ENCODE peak calls at places on chromosome 2, in nine cellular contexts. A is cardiac muscle cell; M is brain microvascular endothelial cell; G is CD8-positive, alpha-beta T cell; U is adrenal gland; T is prostate gland; D is heart right ventricle; L is ovary; E is IMR-90. B is an unnamed sample.

GRCh38 chr2:181196401-181196800 is 216.0 kb downstream of the UBE2E3 start:
- DNase-seq in A (no peak), M (no peak), G (no peak), U (no peak), T (no peak), D (no peak), L (no peak), E (no peak), B (no peak)

GRCh38 chr2:126900646-126901319 is 2.1 kb downstream of the TEX51 start:
- DNase-seq in A (no peak), M (no peak), G (no peak), U (no peak), T (no peak), D (no peak), L (no peak), E (no peak), B (no peak)

GRCh38 chr2:118319271-118319684 is 231.0 kb downstream of the INSIG2 start:
- DNase-seq in A (no peak), M (no peak), G (no peak), U (no peak), T (no peak), D (no peak), L (no peak), E (no peak), B (no peak)

GRCh38 chr2:75055307-75055819 is 96.9 kb downstream of the POLE4 start:
- DNase-seq in A (peak; percentile 12), M (no peak), G (no peak), U (no peak), T (no peak), D (no peak), L (no peak), E (no peak), B (no peak)

GRCh38 chr2:100409975-100410647 is 7.4 kb downstream of the CHST10 start:
- DNase-seq in A (peak; percentile 41), M (no peak), G (no peak), U (no peak), T (no peak), D (no peak), L (no peak), E (no peak), B (no peak)

GRCh38 chr2:106142683-106143082 is 51.4 kb downstream of the UXS1 start:
- DNase-seq in A (no peak), M (no peak), G (no peak), U (no peak), T (no peak), D (no peak), L (no peak), E (peak; percentile 35), B (no peak)

GRCh38 chr2:100222844-100223243 is 80.5 kb upstream of the AFF3 start:
- DNase-seq in A (no peak), M (no peak), G (no peak), U (no peak), T (no peak), D (no peak), L (no peak), E (no peak), B (no peak)

GRCh38 chr2:239379641-239380170 is 21.1 kb downstream of the HDAC4 start:
- DNase-seq in A (no peak), M (no peak), G (no peak), U (peak; percentile 17), T (no peak), D (no peak), L (no peak), E (no peak), B (peak; percentile 72)

GRCh38 chr2:234218261-234219180 is 168.0 kb downstream of the SPP2 start:
- DNase-seq in A (peak; percentile 3), M (no peak), G (no peak), U (no peak), T (no peak), D (no peak), L (no peak), E (no peak), B (no peak)

GRCh38 chr2:39696838-39697237 is 31.1 kb downstream of the TMEM178A start:
- DNase-seq in A (no peak), M (peak; percentile 74), G (no peak), U (no peak), T (no peak), D (no peak), L (no peak), E (peak; percentile 87), B (peak; percentile 65)

GRCh38 chr2:237866119-237866621 is 6.7 kb downstream of the RAMP1 start:
- DNase-seq in A (no peak), M (peak; percentile 73), G (no peak), U (no peak), T (no peak), D (no peak), L (no peak), E (peak; percentile 78), B (no peak)

GRCh38 chr2:237865623-237866041 is 6.2 kb downstream of the RAMP1 start:
- DNase-seq in A (peak; percentile 19), M (no peak), G (no peak), U (no peak), T (no peak), D (no peak), L (no peak), E (no peak), B (no peak)

GRCh38 chr2:237863659-237864029 is 4.2 kb downstream of the RAMP1 start:
- DNase-seq in A (no peak), M (no peak), G (no peak), U (no peak), T (no peak), D (no peak), L (no peak), E (no peak), B (no peak)

GRCh38 chr2:237864030-237864931 is 4.9 kb downstream of the RAMP1 start:
- DNase-seq in A (no peak), M (no peak), G (no peak), U (no peak), T (no peak), D (no peak), L (no peak), E (no peak), B (no peak)

DNA sequence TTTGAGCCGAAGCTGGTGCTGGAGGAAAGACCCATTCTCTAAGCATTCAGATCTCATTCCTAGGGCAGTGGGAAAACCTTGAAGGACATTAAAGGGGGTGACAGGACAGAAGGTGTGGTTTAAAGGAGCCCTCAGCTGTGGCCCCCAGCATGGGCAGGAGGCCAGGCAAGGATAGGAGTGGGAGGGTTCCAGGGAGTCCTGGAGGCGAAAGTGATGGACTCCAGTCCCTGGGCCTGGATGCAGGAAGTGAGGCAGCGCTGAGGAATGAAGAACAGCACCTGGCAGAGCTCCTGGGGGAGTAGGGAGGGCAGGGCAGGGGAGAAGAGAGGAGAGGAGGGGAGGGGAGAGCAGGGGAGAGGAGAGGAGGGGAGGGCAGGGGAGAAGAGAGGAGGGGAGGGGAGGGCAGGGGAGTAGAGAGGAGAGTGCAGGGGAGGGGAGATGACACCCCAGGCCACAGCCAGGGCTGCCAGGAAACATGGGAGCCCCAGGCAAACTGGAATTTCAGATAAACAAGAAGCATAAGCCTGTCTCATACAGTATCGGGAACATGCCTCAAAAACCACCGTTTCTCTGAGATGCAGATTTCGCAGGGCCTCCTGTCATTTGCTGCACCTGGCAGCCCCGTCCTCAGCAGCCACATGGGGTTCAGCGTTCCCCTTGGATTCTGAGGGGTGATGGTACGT is 5.7 kb downstream of the RAMP1 start:
- DNase-seq in A (no peak), M (no peak), G (no peak), U (no peak), T (peak; percentile 45), D (no peak), L (peak; percentile 64), E (peak; percentile 70), B (no peak)
- TF ChIP-seq CTCF in A (no peak), M (no peak), G (no peak), U (no peak), T (no peak), D (no peak), L (no peak), E (no peak), B (no peak)

GRCh38 chr2:23941644-23942043 is 1.4 kb downstream of the UBXN2A start:
- DNase-seq in A (no peak), M (no peak), G (no peak), U (no peak), T (no peak), D (no peak), L (no peak), E (no peak), B (no peak)
- H3K4me3 ChIP-seq in A (peak overlapping the region; percentile 73), M (peak overlapping the region; percentile 78), G (no peak overlapping the region), U (no peak overlapping the region), T (peak overlapping the region; percentile 91), D (no peak overlapping the region), L (no peak overlapping the region), E (peak overlapping the region; percentile 96), B (peak overlapping the region; percentile 93)

GRCh38 chr2:121351521-121352318 is 66.7 kb upstream of the TFCP2L1 start:
- DNase-seq in A (no peak), M (no peak), G (no peak), U (no peak), T (no peak), D (no peak), L (no peak), E (no peak), B (no peak)

GRCh38 chr2:121348128-121348740 is 63.2 kb upstream of the TFCP2L1 start:
- DNase-seq in A (no peak), M (no peak), G (no peak), U (no peak), T (no peak), D (no peak), L (no peak), E (no peak), B (no peak)

GRCh38 chr2:121350402-121350775 is 65.4 kb upstream of the TFCP2L1 start:
- DNase-seq in A (no peak), M (no peak), G (no peak), U (no peak), T (no peak), D (no peak), L (no peak), E (no peak), B (no peak)

GRCh38 chr2:121350884-121351283 is 65.9 kb upstream of the TFCP2L1 start:
- DNase-seq in A (no peak), M (no peak), G (no peak), U (no peak), T (no peak), D (no peak), L (no peak), E (no peak), B (no peak)

DNA sequence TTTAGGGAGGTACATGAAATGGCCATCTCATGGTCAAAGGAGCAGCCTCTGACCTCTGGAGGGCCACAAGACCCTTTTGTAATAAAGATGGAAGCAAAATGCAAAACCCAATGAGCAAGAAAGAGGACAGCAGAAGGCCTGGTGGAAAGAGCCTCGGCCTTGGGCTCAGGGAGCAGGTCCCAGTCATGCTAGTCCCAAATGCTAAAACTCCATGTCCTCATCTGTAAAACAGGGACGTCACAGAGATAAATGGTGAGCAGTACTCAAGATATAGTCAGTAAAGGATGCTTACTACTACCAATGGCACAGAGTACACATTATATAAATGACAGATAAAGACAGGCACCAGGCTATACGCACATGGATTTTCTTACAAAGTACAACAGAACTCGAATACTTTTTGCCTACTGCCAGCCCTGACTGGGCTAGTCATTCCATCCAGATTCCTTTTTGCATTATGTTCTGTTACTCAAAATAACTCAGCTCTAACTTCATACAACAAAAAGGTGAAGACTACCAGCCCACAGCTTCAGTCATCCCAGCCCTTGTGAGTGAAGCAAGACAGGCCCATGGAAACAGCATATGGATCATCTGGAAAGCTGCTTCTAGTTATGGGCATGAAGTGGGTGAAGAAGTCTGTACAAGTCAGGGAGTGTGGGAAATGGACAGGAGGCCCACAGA is 64.9 kb upstream of the TFCP2L1 start:
- DNase-seq in A (no peak), M (no peak), G (no peak), U (no peak), T (no peak), D (no peak), L (no peak), E (no peak), B (no peak)
- H3K27ac ChIP-seq in A (peak overlapping the region; percentile 34), M (no peak overlapping the region), G (no peak overlapping the region), U (no peak overlapping the region), T (no peak overlapping the region), D (peak overlapping the region; percentile 86), L (no peak overlapping the region), E (no peak overlapping the region), B (no peak overlapping the region)

GRCh38 chr2:20241973-20242726 is 17.2 kb upstream of the SDC1 start:
- DNase-seq in A (no peak), M (no peak), G (no peak), U (no peak), T (no peak), D (no peak), L (no peak), E (no peak), B (no peak)
- TF ChIP-seq CTCF in A (peak; percentile 56), M (peak; percentile 23), G (peak; percentile 46), U (peak; percentile 47), T (no peak), D (peak; percentile 44), L (no peak), E (peak; percentile 34), B (no peak)